ENCODE peak calls at places on chromosomes 7 and 10, in six cellular contexts. Z is AG04450, F is lung, J is hepatocyte, R is tibial artery, U is HL-60. H is an unnamed sample.
A peak's percentile ranks its signal among the peaks of the same experiment; 100 is the strongest.

GRCh38 chr10:128880221-128880620 is 586.8 kb upstream of the MGMT start:
- DNase-seq in J (no peak), F (peak; percentile 21), R (no peak), U (no peak), Z (no peak), H (peak; percentile 43)

GRCh38 chr7:154698726-154699291 is 304.1 kb downstream of the PAXIP1 start:
- DNase-seq in J (no peak), F (no peak), Z (no peak), R (no peak), U (peak; percentile 1), H (no peak)

GRCh38 chr7:43108255-43109011 is 4.0 kb upstream of the HECW1 start:
- DNase-seq in F (peak; percentile 68), Z (no peak), R (peak; percentile 55), J (peak; percentile 83), U (peak; percentile 10), H (no peak)

GRCh38 chr7:158431941-158432347 is 155.7 kb downstream of the PTPRN2 start:
- DNase-seq in R (peak; percentile 39), F (peak; percentile 66), Z (no peak), U (no peak), J (peak; percentile 94), H (peak; percentile 82)

GRCh38 chr10:36675458-36675880 is 449.9 kb upstream of the ANKRD30A start:
- DNase-seq in U (no peak), F (no peak), Z (no peak), R (no peak), J (no peak), H (no peak)

GRCh38 chr10:71213127-71213616 is 802 bp downstream of the UNC5B start:
- DNase-seq in R (peak; percentile 62), U (no peak), J (peak; percentile 85), Z (no peak), F (peak; percentile 52), H (peak; percentile 75)

GRCh38 chr10:114458955-114459354 is 54.7 kb upstream of the AFAP1L2 start:
- DNase-seq in Z (no peak), U (peak; percentile 23), R (no peak), J (peak; percentile 56), F (peak; percentile 34), H (no peak)

GRCh38 chr10:97850446-97850845 is 803 bp downstream of the GOLGA7B start:
- DNase-seq in F (no peak), J (peak; percentile 43), U (no peak), Z (no peak), R (no peak), H (no peak)

GRCh38 chr10:75033399-75034130 is 77.9 kb upstream of the SAMD8 start:
- DNase-seq in F (no peak), J (no peak), R (no peak), U (no peak), Z (no peak), H (no peak)

GRCh38 chr7:132410385-132410784 is 165.9 kb downstream of the PLXNA4 start:
- DNase-seq in R (no peak), U (no peak), Z (no peak), F (no peak), J (peak; percentile 22), H (no peak)

GRCh38 chr7:139771001-139771956 is 6.5 kb downstream of the HIPK2 start:
- DNase-seq in Z (peak; percentile 60), U (peak; percentile 38), R (no peak), J (no peak), F (no peak), H (no peak)

GRCh38 chr7:130191791-130192190 is 13.4 kb downstream of the TMEM209 start:
- DNase-seq in U (no peak), F (no peak), J (no peak), R (no peak), Z (no peak), H (no peak)

GRCh38 chr10:91511549-91512330 is 101.6 kb downstream of the HECTD2 start:
- DNase-seq in U (no peak), J (no peak), Z (peak; percentile 38), F (no peak), R (no peak), H (no peak)

GRCh38 chr10:42827201-42827600 is 44.6 kb downstream of the BMS1 start:
- DNase-seq in F (no peak), J (no peak), U (no peak), Z (no peak), R (no peak), H (no peak)

GRCh38 chr7:468141-468540 is 51.5 kb downstream of the PDGFA start:
- DNase-seq in U (peak; percentile 55), Z (no peak), R (no peak), F (no peak), J (no peak), H (no peak)

GRCh38 chr10:58267713-58268453 is at the start of gene IPMK:
- DNase-seq in F (peak; percentile 94), U (peak; percentile 84), Z (no peak), J (peak; percentile 97), R (peak; percentile 93), H (peak; percentile 96)

GRCh38 chr7:22318376-22318775 is 38.6 kb downstream of the RAPGEF5 start:
- DNase-seq in Z (no peak), R (no peak), U (no peak), J (no peak), F (no peak), H (no peak)

GRCh38 chr10:128472196-128472595 is 346.0 kb upstream of the MKI67 start:
- DNase-seq in Z (no peak), U (no peak), J (no peak), F (no peak), R (no peak), H (no peak)

GRCh38 chr7:55571534-55572377 is 546 bp downstream of the VOPP1 start:
- DNase-seq in R (peak; percentile 40), J (peak; percentile 71), U (peak; percentile 26), Z (no peak), F (peak; percentile 54), H (peak; percentile 79)

GRCh38 chr7:150963707-150964559 is 14.2 kb downstream of the KCNH2 start:
- DNase-seq in R (no peak), F (no peak), Z (no peak), J (no peak), U (no peak), H (no peak)

GRCh38 chr7:150967332-150967731 is 10.8 kb downstream of the KCNH2 start:
- DNase-seq in J (no peak), Z (no peak), U (no peak), F (no peak), R (no peak), H (no peak)

GRCh38 chr7:150966002-150966401 is 12.1 kb downstream of the KCNH2 start:
- DNase-seq in U (no peak), R (no peak), J (no peak), Z (no peak), F (no peak), H (no peak)

GRCh38 chr7:150964593-150965111 is 13.5 kb downstream of the KCNH2 start:
- DNase-seq in J (no peak), U (no peak), F (no peak), R (no peak), Z (no peak), H (no peak)

GRCh38 chr7:150965273-150965830 is 12.8 kb downstream of the KCNH2 start:
- DNase-seq in F (no peak), R (no peak), J (no peak), U (no peak), Z (no peak), H (no peak)
- H3K27ac ChIP-seq in F (peak overlapping the region; percentile 21), R (no peak overlapping the region), J (no peak overlapping the region), U (no peak overlapping the region), Z (no peak overlapping the region), H (no peak overlapping the region)

GRCh38 chr10:121216721-121217181 is 365.6 kb downstream of the WDR11 start:
- DNase-seq in F (no peak), U (no peak), J (no peak), Z (no peak), R (peak; percentile 71), H (no peak)
- H3K27ac ChIP-seq in F (no peak overlapping the region), U (no peak overlapping the region), J (peak overlapping the region; percentile 24), Z (no peak overlapping the region), R (no peak overlapping the region), H (no peak overlapping the region)

GRCh38 chr10:44355630-44356029 is 29.3 kb downstream of the CXCL12 start:
- DNase-seq in Z (no peak), F (no peak), J (no peak), U (no peak), R (no peak), H (no peak)

GRCh38 chr10:44352316-44353127 is 32.4 kb downstream of the CXCL12 start:
- DNase-seq in U (no peak), Z (peak; percentile 62), F (no peak), R (peak; percentile 28), J (peak; percentile 32), H (no peak)

GRCh38 chr10:44353721-44354120 is 31.2 kb downstream of the CXCL12 start:
- DNase-seq in F (no peak), J (no peak), U (no peak), Z (no peak), R (no peak), H (no peak)

GRCh38 chr10:44356139-44357115 is 28.5 kb downstream of the CXCL12 start:
- DNase-seq in U (no peak), J (no peak), F (no peak), R (no peak), Z (no peak), H (no peak)

DNA sequence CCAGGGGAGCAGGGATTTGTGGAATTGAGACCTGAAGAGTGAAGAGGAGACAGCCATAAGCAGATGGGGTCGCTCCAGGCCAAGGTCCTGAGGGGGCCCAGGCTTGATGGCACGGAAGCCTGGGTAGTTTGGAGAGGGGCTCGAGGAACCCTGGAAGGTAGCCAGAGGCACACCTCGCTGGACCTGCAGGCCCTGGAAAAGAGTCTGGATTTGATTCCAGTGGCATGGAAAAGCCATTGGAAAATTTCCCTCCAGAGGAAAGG is 31.8 kb downstream of the CXCL12 start:
- DNase-seq in R (no peak), F (no peak), J (no peak), Z (no peak), U (no peak), H (no peak)
- H3K27ac ChIP-seq in R (no peak overlapping the region), F (no peak overlapping the region), J (no peak overlapping the region), Z (no peak overlapping the region), U (no peak overlapping the region), H (no peak overlapping the region)

DNA sequence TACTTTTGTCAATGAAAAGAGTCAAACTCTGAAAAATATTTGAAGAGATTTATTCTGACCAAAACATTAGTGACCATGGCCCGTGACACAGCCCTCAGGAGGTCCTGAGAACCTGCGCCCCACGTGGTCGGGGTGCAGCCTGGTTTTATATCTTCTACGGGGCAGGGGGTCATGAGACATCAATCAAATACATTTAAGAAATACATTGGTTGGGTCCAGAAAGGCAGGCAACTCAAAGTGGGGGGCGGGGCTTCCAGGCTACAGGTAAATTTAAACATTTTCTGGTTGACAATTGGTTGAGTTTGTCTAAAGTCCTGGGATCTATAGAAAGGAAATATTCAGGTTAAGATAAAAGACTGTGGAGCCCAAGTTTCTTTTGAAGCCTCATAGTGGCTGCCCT is 34.8 kb upstream of the BNIP3 start:
- DNase-seq in F (no peak), U (no peak), Z (no peak), R (no peak), J (no peak), H (no peak)
- H3K27ac ChIP-seq in F (no peak overlapping the region), U (no peak overlapping the region), Z (no peak overlapping the region), R (no peak overlapping the region), J (no peak overlapping the region), H (no peak overlapping the region)